ENCODE peak calls at places on chromosomes 16 and 17, in four cellular contexts. S is osteoblast, N is H1, C is epithelial cell of proximal tubule. F is an unnamed sample.

GRCh38 chr16:87138868-87139267 is 178.3 kb downstream of the C16orf95 start:
- DNase-seq in C (no peak), S (no peak), N (no peak), F (no peak)

GRCh38 chr16:11681977-11682654 is 13.9 kb downstream of the SNN start:
- DNase-seq in N (no peak), S (no peak), C (no peak), F (no peak)

GRCh38 chr17:2716649-2717048 is 5.1 kb upstream of the CLUH start:
- DNase-seq in C (no peak), N (no peak), S (peak), F (no peak)

GRCh38 chr17:40980594-40980993 is 3.5 kb downstream of the KRT40 start:
- DNase-seq in C (no peak), S (peak), N (no peak), F (no peak)

GRCh38 chr16:73771196-73771595 is 525.4 kb upstream of the PSMD7 start:
- DNase-seq in S (no peak), C (no peak), N (no peak), F (peak)

GRCh38 chr16:87830673-87831420 is 38.5 kb downstream of the SLC7A5 start:
- DNase-seq in C (no peak), S (no peak), N (no peak), F (no peak)

GRCh38 chr16:88804552-88805339 is 1.2 kb downstream of the CDT1 start:
- DNase-seq in S (peak), N (no peak), C (no peak), F (no peak)

GRCh38 chr16:57372372-57373116 is at the start of gene CX3CL1:
- DNase-seq in N (no peak), S (peak), C (no peak), F (peak)

GRCh38 chr16:72172105-72173034 is at the start of gene PMFBP1:
- DNase-seq in N (no peak), C (peak), S (no peak), F (peak)

GRCh38 chr16:11824362-11824761 is 27.0 kb downstream of the RSL1D1 start:
- DNase-seq in C (no peak), S (no peak), N (no peak), F (no peak)

GRCh38 chr16:54171855-54172537 is 114.6 kb downstream of the IRX3 start:
- DNase-seq in N (no peak), C (peak), S (peak), F (peak)

GRCh38 chr16:67844441-67844840 is 2.3 kb upstream of the NUTF2 start:
- DNase-seq in N (no peak), S (peak), C (no peak), F (no peak)

GRCh38 chr16:9800180-9800738 is 382.0 kb downstream of the GRIN2A start:
- DNase-seq in N (no peak), C (no peak), S (no peak), F (no peak)

GRCh38 chr17:58693208-58693607 is 806 bp downstream of the RAD51C start:
- DNase-seq in S (peak), C (no peak), N (no peak), F (no peak)

GRCh38 chr17:75684924-75685323 is 17.8 kb downstream of the SAP30BP start:
- DNase-seq in C (no peak), S (no peak), N (no peak), F (no peak)

GRCh38 chr16:57341062-57341440 is 17.5 kb upstream of the CCL22 start:
- DNase-seq in S (no peak), C (no peak), N (no peak), F (no peak)

GRCh38 chr16:15807603-15808009 is 49.2 kb downstream of the MYH11 start:
- DNase-seq in S (peak), N (no peak), C (no peak), F (no peak)

DNA sequence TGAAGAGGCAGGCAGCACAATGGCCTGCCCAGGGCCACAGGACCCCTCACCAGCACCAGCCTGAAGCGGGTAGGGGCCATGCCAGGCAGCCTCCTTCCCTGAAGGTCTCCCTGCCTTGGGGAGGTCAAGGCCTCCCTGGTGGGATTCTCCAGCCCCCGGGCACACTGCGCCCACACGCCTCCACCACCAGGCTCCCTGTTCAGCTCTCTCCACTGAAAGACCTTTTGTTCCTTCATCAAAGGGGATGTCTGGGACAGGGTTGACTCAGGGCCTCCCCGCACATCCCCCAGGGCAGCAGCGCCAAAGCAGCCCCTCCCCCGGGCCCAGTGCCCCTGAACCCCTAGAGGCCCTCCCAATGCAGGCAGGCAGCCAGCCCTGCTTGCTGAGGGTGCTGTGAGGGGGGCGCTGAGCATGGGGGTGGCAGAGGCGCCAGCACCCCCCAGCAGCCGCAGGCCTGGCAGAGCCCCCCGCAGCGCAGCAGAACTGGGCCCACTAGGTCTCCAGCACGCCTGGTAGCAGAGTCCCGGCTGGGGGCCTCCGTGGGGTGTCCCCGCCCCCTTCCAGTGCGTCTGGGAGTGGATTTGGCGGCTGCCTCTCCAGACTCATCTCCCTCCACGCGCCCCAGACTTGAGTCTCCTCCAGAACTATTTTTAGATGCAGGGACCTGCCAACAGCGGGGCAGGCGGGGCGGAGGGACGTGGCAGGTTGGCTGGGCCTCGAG is 13.1 kb downstream of the BCAR1 start:
- DNase-seq in S (peak), C (no peak), N (no peak), F (no peak)
- H3K4me3 ChIP-seq in S (peak), C (no peak), N (no peak), F (no peak)

GRCh38 chr17:70033165-70033564 is 41.9 kb upstream of the KCNJ16 start:
- DNase-seq in C (no peak), S (no peak), N (no peak), F (no peak)

GRCh38 chr17:70029019-70029767 is 45.8 kb upstream of the KCNJ16 start:
- DNase-seq in C (no peak), N (no peak), S (no peak), F (no peak)

GRCh38 chr17:70024253-70024652 is 50.8 kb upstream of the KCNJ16 start:
- DNase-seq in N (no peak), S (no peak), C (no peak), F (no peak)

GRCh38 chr17:70031341-70031740 is 43.7 kb upstream of the KCNJ16 start:
- DNase-seq in C (no peak), N (no peak), S (no peak), F (no peak)

DNA sequence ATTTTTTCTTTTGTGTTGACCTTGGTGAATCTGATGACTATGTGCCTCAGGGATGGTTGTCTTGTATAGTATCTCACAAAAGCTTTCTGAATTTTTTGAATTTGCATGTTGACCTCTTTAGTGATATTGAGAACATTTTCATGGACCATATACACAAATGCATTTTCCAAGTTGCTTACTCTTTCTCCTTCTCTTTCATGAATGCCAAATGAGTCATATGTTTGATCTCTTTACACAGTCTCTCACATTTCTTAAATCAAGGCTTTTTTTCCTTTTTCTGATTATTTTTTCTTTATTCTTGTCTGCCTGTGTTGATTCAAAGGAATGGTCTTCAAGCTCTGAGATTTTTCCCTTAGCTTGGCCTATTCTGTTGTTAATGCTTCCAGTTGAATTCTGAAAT is 46.6 kb upstream of the KCNJ16 start:
- DNase-seq in N (no peak), C (no peak), S (no peak), F (no peak)
- H3K4me3 ChIP-seq in N (no peak), C (no peak), S (no peak), F (no peak)

GRCh38 chr17:50561796-50562195 is 1.3 kb downstream of the CACNA1G start:
- DNase-seq in C (no peak), S (no peak), N (no peak), F (no peak)
- H3K4me3 ChIP-seq in C (no peak), S (no peak), N (peak), F (no peak)

GRCh38 chr17:27571563-27572129 is 59.3 kb upstream of the LGALS9 start:
- DNase-seq in S (no peak), N (no peak), C (no peak), F (no peak)
- H3K4me3 ChIP-seq in S (no peak), N (no peak), C (no peak), F (no peak)

GRCh38 chr16:49757744-49758069 is 98.2 kb downstream of the ZNF423 start:
- DNase-seq in S (no peak), C (no peak), N (no peak), F (no peak)

GRCh38 chr16:49756971-49757743 is 98.8 kb downstream of the ZNF423 start:
- DNase-seq in S (peak), C (no peak), N (no peak), F (peak)

GRCh38 chr16:49755291-49755611 is 100.7 kb downstream of the ZNF423 start:
- DNase-seq in S (peak), C (peak), N (no peak), F (peak)

GRCh38 chr16:49755716-49756115 is 100.2 kb downstream of the ZNF423 start:
- DNase-seq in C (no peak), S (peak), N (no peak), F (no peak)

GRCh38 chr16:49754495-49755290 is 101.2 kb downstream of the ZNF423 start:
- DNase-seq in C (no peak), S (peak), N (peak), F (peak)
- H3K4me3 ChIP-seq in C (peak), S (peak), N (peak), F (peak)

GRCh38 chr17:7046127-7046724 is 2.3 kb upstream of the SLC16A11 start:
- DNase-seq in N (no peak), C (no peak), S (peak), F (no peak)
- H3K4me3 ChIP-seq in N (peak), C (peak), S (no peak), F (no peak)

F was measured in kidney epithelial cell.